ENCODE peak calls at places on chromosome 9, in four cellular contexts. One of them, this sample, is unnamed.

GRCh38 chr9:107190936-107191290 is 92.2 kb upstream of the RAD23B start:
- DNase-seq in HepG2: no peak
- DNase-seq in activated T-cell treated with anti-CD3 and anti-CD28 coated beads for 1 hour: no peak
- DNase-seq in adipocyte: no peak
- DNase-seq in this sample: no peak

GRCh38 chr9:421896-422295 is 207.2 kb downstream of the DOCK8 start:
- DNase-seq in HepG2: no peak
- DNase-seq in activated T-cell treated with anti-CD3 and anti-CD28 coated beads for 1 hour: no peak
- DNase-seq in adipocyte: no peak
- DNase-seq in this sample: no peak

GRCh38 chr9:126874546-126875314 is 14.3 kb downstream of the ZBTB34 start:
- DNase-seq in HepG2: no peak
- DNase-seq in activated T-cell treated with anti-CD3 and anti-CD28 coated beads for 1 hour: no peak
- DNase-seq in adipocyte: no peak
- DNase-seq in this sample: no peak

GRCh38 chr9:85117831-85118230 is 448.3 kb downstream of the NTRK2 start:
- DNase-seq in HepG2: no peak
- DNase-seq in activated T-cell treated with anti-CD3 and anti-CD28 coated beads for 1 hour: no peak
- DNase-seq in adipocyte: no peak
- DNase-seq in this sample: no peak

GRCh38 chr9:121373401-121373769 is 3.3 kb upstream of the STOM start:
- DNase-seq in HepG2: no peak
- DNase-seq in activated T-cell treated with anti-CD3 and anti-CD28 coated beads for 1 hour: no peak
- DNase-seq in adipocyte: peak
- DNase-seq in this sample: no peak

GRCh38 chr9:36086442-36086841 is 49.7 kb downstream of the RECK start:
- DNase-seq in HepG2: no peak
- DNase-seq in activated T-cell treated with anti-CD3 and anti-CD28 coated beads for 1 hour: no peak
- DNase-seq in adipocyte: no peak
- DNase-seq in this sample: no peak

GRCh38 chr9:92404437-92404836 is at the start of gene OGN:
- DNase-seq in HepG2: no peak
- DNase-seq in activated T-cell treated with anti-CD3 and anti-CD28 coated beads for 1 hour: no peak
- DNase-seq in adipocyte: peak
- DNase-seq in this sample: peak

GRCh38 chr9:121895836-121896544 is 197.1 kb downstream of the TTLL11 start:
- DNase-seq in HepG2: peak
- DNase-seq in activated T-cell treated with anti-CD3 and anti-CD28 coated beads for 1 hour: no peak
- DNase-seq in adipocyte: no peak
- DNase-seq in this sample: no peak

GRCh38 chr9:88425538-88425950 is 37.3 kb downstream of the SPIN1 start:
- DNase-seq in HepG2: no peak
- DNase-seq in activated T-cell treated with anti-CD3 and anti-CD28 coated beads for 1 hour: no peak
- DNase-seq in adipocyte: no peak
- DNase-seq in this sample: peak

GRCh38 chr9:135791431-135792267 is 89.7 kb downstream of the KCNT1 start:
- DNase-seq in HepG2: no peak
- DNase-seq in activated T-cell treated with anti-CD3 and anti-CD28 coated beads for 1 hour: no peak
- DNase-seq in adipocyte: no peak
- DNase-seq in this sample: no peak

GRCh38 chr9:97572196-97572891 is 60.8 kb downstream of the TSTD2 start:
- DNase-seq in HepG2: no peak
- DNase-seq in activated T-cell treated with anti-CD3 and anti-CD28 coated beads for 1 hour: no peak
- DNase-seq in adipocyte: no peak
- DNase-seq in this sample: no peak

GRCh38 chr9:113963017-113963620 is 87.0 kb downstream of the ZNF618 start:
- DNase-seq in HepG2: peak
- DNase-seq in activated T-cell treated with anti-CD3 and anti-CD28 coated beads for 1 hour: no peak
- DNase-seq in adipocyte: peak
- DNase-seq in this sample: peak

GRCh38 chr9:70010015-70010414 is 33.6 kb upstream of the MAMDC2 start:
- DNase-seq in HepG2: no peak
- DNase-seq in activated T-cell treated with anti-CD3 and anti-CD28 coated beads for 1 hour: no peak
- DNase-seq in adipocyte: no peak
- DNase-seq in this sample: no peak

GRCh38 chr9:97695390-97695789 is 1.8 kb downstream of the XPA start:
- DNase-seq in HepG2: no peak
- DNase-seq in activated T-cell treated with anti-CD3 and anti-CD28 coated beads for 1 hour: no peak
- DNase-seq in adipocyte: no peak
- DNase-seq in this sample: no peak

GRCh38 chr9:34459941-34460340 is 1.3 kb downstream of the DNAI1 start:
- DNase-seq in HepG2: no peak
- DNase-seq in activated T-cell treated with anti-CD3 and anti-CD28 coated beads for 1 hour: no peak
- DNase-seq in adipocyte: no peak
- DNase-seq in this sample: no peak

GRCh38 chr9:132042324-132042723 is 37.3 kb downstream of the MED27 start:
- DNase-seq in HepG2: no peak
- DNase-seq in activated T-cell treated with anti-CD3 and anti-CD28 coated beads for 1 hour: no peak
- DNase-seq in adipocyte: peak
- DNase-seq in this sample: no peak

GRCh38 chr9:130893250-130894101 is 3.1 kb downstream of the QRFP start:
- DNase-seq in HepG2: no peak
- DNase-seq in activated T-cell treated with anti-CD3 and anti-CD28 coated beads for 1 hour: no peak
- DNase-seq in adipocyte: no peak
- DNase-seq in this sample: no peak

GRCh38 chr9:95004452-95005275 is 278.2 kb downstream of the AOPEP start:
- DNase-seq in HepG2: peak
- DNase-seq in activated T-cell treated with anti-CD3 and anti-CD28 coated beads for 1 hour: peak
- DNase-seq in adipocyte: peak
- DNase-seq in this sample: peak

GRCh38 chr9:97510797-97511761 is 9.6 kb downstream of the TMOD1 start:
- DNase-seq in HepG2: no peak
- DNase-seq in activated T-cell treated with anti-CD3 and anti-CD28 coated beads for 1 hour: no peak
- DNase-seq in adipocyte: peak
- DNase-seq in this sample: no peak

GRCh38 chr9:72362680-72363139 is 2.3 kb downstream of the ZFAND5 start:
- DNase-seq in HepG2: peak
- DNase-seq in activated T-cell treated with anti-CD3 and anti-CD28 coated beads for 1 hour: peak
- DNase-seq in adipocyte: peak
- DNase-seq in this sample: peak

GRCh38 chr9:92438900-92439526 is 14.7 kb upstream of the OMD start:
- DNase-seq in HepG2: no peak
- DNase-seq in activated T-cell treated with anti-CD3 and anti-CD28 coated beads for 1 hour: no peak
- DNase-seq in adipocyte: peak
- DNase-seq in this sample: peak

GRCh38 chr9:8733096-8733954 is 933.7 kb upstream of the DMAC1 start:
- DNase-seq in HepG2: no peak
- DNase-seq in activated T-cell treated with anti-CD3 and anti-CD28 coated beads for 1 hour: no peak
- DNase-seq in adipocyte: no peak
- DNase-seq in this sample: peak

GRCh38 chr9:131528886-131529505 is 2.1 kb downstream of the UCK1 start:
- DNase-seq in HepG2: no peak
- DNase-seq in activated T-cell treated with anti-CD3 and anti-CD28 coated beads for 1 hour: no peak
- DNase-seq in adipocyte: no peak
- DNase-seq in this sample: no peak

GRCh38 chr9:755454-756381 is 85.8 kb upstream of the DMRT1 start:
- DNase-seq in HepG2: peak
- DNase-seq in activated T-cell treated with anti-CD3 and anti-CD28 coated beads for 1 hour: no peak
- DNase-seq in adipocyte: peak
- DNase-seq in this sample: peak